ENCODE peak calls at places on chromosome 2, in nine cellular contexts. One of them, this sample, is unnamed.

GRCh38 chr2:3902131-3902530 is 198.8 kb downstream of the DCDC2C start:
- DNase-seq in AG04450: no peak
- DNase-seq in CD14-positive monocyte: no peak
- DNase-seq in fibroblast of pulmonary artery: no peak
- DNase-seq in fibroblast of the aortic adventitia: no peak
- DNase-seq in heart right ventricle: no peak
- DNase-seq in progenitor cell of endocrine pancreas: no peak
- DNase-seq in A549: no peak
- DNase-seq in cardiac fibroblast: no peak
- DNase-seq in this sample: no peak

GRCh38 chr2:30147715-30148611 is 1.2 kb downstream of the YPEL5 start:
- DNase-seq in progenitor cell of endocrine pancreas: peak
- DNase-seq in cardiac fibroblast: peak
- DNase-seq in A549: peak
- DNase-seq in fibroblast of the aortic adventitia: peak
- DNase-seq in CD14-positive monocyte: peak
- DNase-seq in AG04450: no peak
- DNase-seq in heart right ventricle: peak
- DNase-seq in fibroblast of pulmonary artery: peak
- DNase-seq in this sample: no peak

GRCh38 chr2:55014962-55015939 is 35.0 kb downstream of the RTN4 start:
- DNase-seq in progenitor cell of endocrine pancreas: peak
- DNase-seq in heart right ventricle: no peak
- DNase-seq in fibroblast of the aortic adventitia: peak
- DNase-seq in cardiac fibroblast: peak
- DNase-seq in A549: peak
- DNase-seq in CD14-positive monocyte: no peak
- DNase-seq in AG04450: peak
- DNase-seq in fibroblast of pulmonary artery: peak
- DNase-seq in this sample: peak

GRCh38 chr2:231228974-231229373 is 30.5 kb downstream of the ARMC9 start:
- DNase-seq in fibroblast of the aortic adventitia: no peak
- DNase-seq in heart right ventricle: no peak
- DNase-seq in A549: no peak
- DNase-seq in cardiac fibroblast: no peak
- DNase-seq in AG04450: no peak
- DNase-seq in CD14-positive monocyte: no peak
- DNase-seq in fibroblast of pulmonary artery: no peak
- DNase-seq in progenitor cell of endocrine pancreas: no peak
- DNase-seq in this sample: no peak

GRCh38 chr2:1930376-1930775 is 186.1 kb upstream of the PXDN start:
- DNase-seq in fibroblast of pulmonary artery: no peak
- DNase-seq in CD14-positive monocyte: no peak
- DNase-seq in AG04450: no peak
- DNase-seq in progenitor cell of endocrine pancreas: no peak
- DNase-seq in cardiac fibroblast: no peak
- DNase-seq in heart right ventricle: no peak
- DNase-seq in A549: no peak
- DNase-seq in fibroblast of the aortic adventitia: no peak
- DNase-seq in this sample: no peak

GRCh38 chr2:112821142-112821541 is 15.4 kb downstream of the IL1B start:
- DNase-seq in fibroblast of pulmonary artery: no peak
- DNase-seq in CD14-positive monocyte: no peak
- DNase-seq in AG04450: no peak
- DNase-seq in progenitor cell of endocrine pancreas: no peak
- DNase-seq in fibroblast of the aortic adventitia: no peak
- DNase-seq in A549: no peak
- DNase-seq in cardiac fibroblast: no peak
- DNase-seq in heart right ventricle: no peak
- DNase-seq in this sample: no peak

GRCh38 chr2:64052468-64053241 is 33.4 kb upstream of the VPS54 start:
- DNase-seq in progenitor cell of endocrine pancreas: no peak
- DNase-seq in CD14-positive monocyte: no peak
- DNase-seq in cardiac fibroblast: peak
- DNase-seq in fibroblast of pulmonary artery: peak
- DNase-seq in AG04450: no peak
- DNase-seq in heart right ventricle: no peak
- DNase-seq in A549: no peak
- DNase-seq in fibroblast of the aortic adventitia: no peak
- DNase-seq in this sample: no peak

GRCh38 chr2:212919238-212919637 is 232.2 kb downstream of the IKZF2 start:
- DNase-seq in fibroblast of the aortic adventitia: no peak
- DNase-seq in A549: no peak
- DNase-seq in AG04450: no peak
- DNase-seq in cardiac fibroblast: no peak
- DNase-seq in progenitor cell of endocrine pancreas: no peak
- DNase-seq in fibroblast of pulmonary artery: no peak
- DNase-seq in CD14-positive monocyte: no peak
- DNase-seq in heart right ventricle: no peak
- DNase-seq in this sample: peak

GRCh38 chr2:118841450-118841827 is 6.0 kb downstream of the EN1 start:
- DNase-seq in cardiac fibroblast: no peak
- DNase-seq in fibroblast of pulmonary artery: no peak
- DNase-seq in fibroblast of the aortic adventitia: no peak
- DNase-seq in AG04450: no peak
- DNase-seq in A549: no peak
- DNase-seq in heart right ventricle: no peak
- DNase-seq in CD14-positive monocyte: no peak
- DNase-seq in progenitor cell of endocrine pancreas: no peak
- DNase-seq in this sample: no peak

GRCh38 chr2:118843492-118844132 is 3.8 kb downstream of the EN1 start:
- DNase-seq in A549: no peak
- DNase-seq in fibroblast of pulmonary artery: no peak
- DNase-seq in progenitor cell of endocrine pancreas: no peak
- DNase-seq in AG04450: no peak
- DNase-seq in fibroblast of the aortic adventitia: no peak
- DNase-seq in cardiac fibroblast: no peak
- DNase-seq in CD14-positive monocyte: no peak
- DNase-seq in heart right ventricle: no peak
- DNase-seq in this sample: no peak

GRCh38 chr2:118841828-118842461 is 5.5 kb downstream of the EN1 start:
- DNase-seq in progenitor cell of endocrine pancreas: no peak
- DNase-seq in fibroblast of pulmonary artery: no peak
- DNase-seq in CD14-positive monocyte: no peak
- DNase-seq in AG04450: no peak
- DNase-seq in A549: no peak
- DNase-seq in cardiac fibroblast: no peak
- DNase-seq in heart right ventricle: no peak
- DNase-seq in fibroblast of the aortic adventitia: no peak
- DNase-seq in this sample: no peak

GRCh38 chr2:118844261-118845004 is 3.0 kb downstream of the EN1 start:
- DNase-seq in heart right ventricle: no peak
- DNase-seq in AG04450: no peak
- DNase-seq in fibroblast of the aortic adventitia: no peak
- DNase-seq in progenitor cell of endocrine pancreas: no peak
- DNase-seq in fibroblast of pulmonary artery: no peak
- DNase-seq in cardiac fibroblast: no peak
- DNase-seq in CD14-positive monocyte: no peak
- DNase-seq in A549: no peak
- DNase-seq in this sample: no peak

DNA sequence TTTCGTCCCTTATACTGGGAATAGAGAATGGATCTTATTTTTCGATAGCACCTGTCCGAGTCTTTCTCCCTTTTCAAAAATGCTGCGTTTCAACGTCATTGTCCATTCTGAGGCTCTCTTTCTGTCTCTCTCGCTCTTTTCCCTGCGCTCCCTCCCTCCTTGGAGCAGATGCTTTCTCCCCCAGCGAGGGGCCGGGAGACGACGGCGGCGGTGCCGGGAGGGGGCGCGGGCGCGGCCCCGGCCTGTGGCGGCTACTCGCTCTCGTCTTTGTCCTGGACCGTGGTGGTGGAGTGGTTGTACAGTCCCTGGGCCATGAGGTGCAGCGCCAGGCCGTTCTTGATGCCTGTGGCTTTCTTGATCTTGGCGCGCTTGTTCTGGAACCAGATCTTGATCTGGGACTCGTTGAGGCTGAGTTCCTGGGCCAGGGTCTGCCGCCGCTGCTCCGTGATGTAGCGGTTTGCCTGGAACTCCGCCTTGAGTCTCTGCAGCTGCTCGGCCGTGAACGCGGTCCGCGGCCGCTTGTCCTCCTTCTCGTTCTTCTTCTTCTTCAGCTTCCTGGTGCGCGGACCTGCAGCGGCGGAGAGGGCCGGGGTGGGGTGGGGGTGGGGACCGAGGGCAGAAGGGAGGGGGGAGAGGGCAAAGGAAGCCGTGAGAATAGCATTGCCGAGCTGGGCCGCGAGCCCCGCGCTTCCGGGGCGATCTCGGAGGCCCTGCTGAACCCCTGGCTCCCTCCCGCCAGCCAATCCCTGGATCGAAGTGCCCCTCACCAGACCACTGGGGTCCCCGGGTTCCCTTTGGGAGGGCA is 4.6 kb downstream of the EN1 start:
- DNase-seq in CD14-positive monocyte: no peak
- DNase-seq in AG04450: no peak
- DNase-seq in A549: no peak
- DNase-seq in fibroblast of the aortic adventitia: no peak
- DNase-seq in cardiac fibroblast: no peak
- DNase-seq in progenitor cell of endocrine pancreas: no peak
- DNase-seq in heart right ventricle: no peak
- DNase-seq in fibroblast of pulmonary artery: no peak
- DNase-seq in this sample: no peak
- TF ChIP-seq CTCF in CD14-positive monocyte: no peak
- TF ChIP-seq CTCF in AG04450: no peak
- TF ChIP-seq CTCF in A549: no peak
- TF ChIP-seq CTCF in fibroblast of the aortic adventitia: no peak
- TF ChIP-seq CTCF in cardiac fibroblast: no peak
- TF ChIP-seq CTCF in progenitor cell of endocrine pancreas: no peak
- TF ChIP-seq CTCF in heart right ventricle: no peak
- TF ChIP-seq CTCF in fibroblast of pulmonary artery: no peak
- TF ChIP-seq CTCF in this sample: no peak

DNA sequence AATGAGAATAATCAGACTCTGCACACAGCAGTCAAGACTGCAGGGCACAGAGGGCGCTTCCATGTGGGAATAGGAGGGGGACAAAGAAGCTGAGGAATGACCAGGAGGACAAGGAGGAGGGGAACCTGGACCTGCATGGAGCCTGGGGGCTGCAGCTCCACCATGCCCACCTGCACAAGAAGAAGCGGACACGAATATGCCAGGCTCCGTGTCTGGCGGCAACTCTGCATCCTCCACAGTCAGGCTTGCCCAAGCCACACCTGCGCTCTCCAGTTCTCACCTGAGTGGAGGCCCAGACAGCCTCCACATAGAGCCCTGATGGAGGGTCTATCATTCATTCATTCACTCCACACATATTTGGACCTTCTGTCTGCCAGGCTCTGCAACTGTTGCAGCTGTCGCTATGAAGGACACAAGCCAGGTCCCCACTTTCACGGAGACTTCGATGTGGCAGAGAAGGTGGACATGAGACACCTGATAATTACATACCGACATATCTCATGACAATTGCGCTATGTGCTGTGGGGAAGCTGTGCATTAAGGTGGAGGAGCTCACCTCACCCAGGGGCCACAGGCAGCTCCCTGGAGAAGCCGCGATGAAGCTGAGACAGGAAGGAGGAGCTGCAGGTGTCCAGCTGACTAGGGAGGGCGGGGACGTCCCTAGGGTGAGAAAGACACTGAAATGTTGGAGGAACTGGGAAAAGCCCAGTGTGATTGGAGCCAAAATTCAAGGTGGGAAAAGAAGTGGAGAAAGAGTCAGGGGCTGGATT is 159.2 kb downstream of the INHBB start:
- DNase-seq in cardiac fibroblast: no peak
- DNase-seq in A549: no peak
- DNase-seq in progenitor cell of endocrine pancreas: no peak
- DNase-seq in fibroblast of the aortic adventitia: no peak
- DNase-seq in heart right ventricle: no peak
- DNase-seq in fibroblast of pulmonary artery: no peak
- DNase-seq in CD14-positive monocyte: no peak
- DNase-seq in AG04450: no peak
- DNase-seq in this sample: no peak
- TF ChIP-seq CTCF in cardiac fibroblast: no peak
- TF ChIP-seq CTCF in A549: no peak
- TF ChIP-seq CTCF in progenitor cell of endocrine pancreas: no peak
- TF ChIP-seq CTCF in fibroblast of the aortic adventitia: no peak
- TF ChIP-seq CTCF in heart right ventricle: no peak
- TF ChIP-seq CTCF in fibroblast of pulmonary artery: no peak
- TF ChIP-seq CTCF in CD14-positive monocyte: no peak
- TF ChIP-seq CTCF in AG04450: no peak
- TF ChIP-seq CTCF in this sample: no peak

GRCh38 chr2:71672011-71672639 is 218.8 kb downstream of the DYSF start:
- DNase-seq in heart right ventricle: no peak
- DNase-seq in AG04450: no peak
- DNase-seq in fibroblast of pulmonary artery: no peak
- DNase-seq in fibroblast of the aortic adventitia: no peak
- DNase-seq in A549: no peak
- DNase-seq in CD14-positive monocyte: peak
- DNase-seq in cardiac fibroblast: no peak
- DNase-seq in progenitor cell of endocrine pancreas: no peak
- DNase-seq in this sample: no peak
- TF ChIP-seq CTCF in heart right ventricle: no peak
- TF ChIP-seq CTCF in AG04450: no peak
- TF ChIP-seq CTCF in fibroblast of pulmonary artery: peak
- TF ChIP-seq CTCF in fibroblast of the aortic adventitia: no peak
- TF ChIP-seq CTCF in A549: no peak
- TF ChIP-seq CTCF in CD14-positive monocyte: no peak
- TF ChIP-seq CTCF in cardiac fibroblast: peak
- TF ChIP-seq CTCF in progenitor cell of endocrine pancreas: peak
- TF ChIP-seq CTCF in this sample: no peak

GRCh38 chr2:200446612-200447011 is 63.3 kb downstream of the KCTD18 start:
- DNase-seq in fibroblast of pulmonary artery: no peak
- DNase-seq in fibroblast of the aortic adventitia: no peak
- DNase-seq in progenitor cell of endocrine pancreas: no peak
- DNase-seq in AG04450: no peak
- DNase-seq in heart right ventricle: no peak
- DNase-seq in A549: no peak
- DNase-seq in CD14-positive monocyte: no peak
- DNase-seq in cardiac fibroblast: no peak
- DNase-seq in this sample: no peak

GRCh38 chr2:200443376-200443775 is 66.5 kb downstream of the KCTD18 start:
- DNase-seq in progenitor cell of endocrine pancreas: no peak
- DNase-seq in fibroblast of the aortic adventitia: no peak
- DNase-seq in fibroblast of pulmonary artery: no peak
- DNase-seq in heart right ventricle: no peak
- DNase-seq in CD14-positive monocyte: no peak
- DNase-seq in A549: no peak
- DNase-seq in cardiac fibroblast: no peak
- DNase-seq in AG04450: no peak
- DNase-seq in this sample: no peak

GRCh38 chr2:200447139-200447855 is 62.6 kb downstream of the KCTD18 start:
- DNase-seq in fibroblast of the aortic adventitia: no peak
- DNase-seq in cardiac fibroblast: no peak
- DNase-seq in fibroblast of pulmonary artery: peak
- DNase-seq in heart right ventricle: no peak
- DNase-seq in CD14-positive monocyte: no peak
- DNase-seq in AG04450: peak
- DNase-seq in A549: no peak
- DNase-seq in progenitor cell of endocrine pancreas: no peak
- DNase-seq in this sample: no peak

GRCh38 chr2:200444530-200444929 is 65.3 kb downstream of the KCTD18 start:
- DNase-seq in AG04450: no peak
- DNase-seq in progenitor cell of endocrine pancreas: no peak
- DNase-seq in fibroblast of pulmonary artery: no peak
- DNase-seq in cardiac fibroblast: no peak
- DNase-seq in heart right ventricle: no peak
- DNase-seq in CD14-positive monocyte: no peak
- DNase-seq in A549: no peak
- DNase-seq in fibroblast of the aortic adventitia: no peak
- DNase-seq in this sample: no peak

DNA sequence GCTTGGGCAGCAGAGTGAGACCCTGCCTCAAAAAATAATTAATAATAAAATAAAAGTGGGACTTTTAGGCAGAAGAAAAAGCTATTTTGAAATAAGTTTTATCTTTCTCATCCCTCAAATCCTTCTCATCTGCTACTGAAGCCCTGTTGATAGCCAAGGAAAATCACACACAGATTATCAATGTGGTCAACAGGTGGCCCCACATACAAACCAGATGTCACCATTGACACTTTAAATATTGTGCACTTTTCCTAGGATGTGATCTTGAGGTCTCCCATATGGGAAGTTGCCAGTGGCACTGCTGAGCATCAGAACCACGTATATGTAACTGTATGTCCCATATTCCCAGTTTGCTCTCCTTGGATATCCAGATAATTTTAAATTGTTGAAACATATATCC is 64.6 kb downstream of the KCTD18 start:
- DNase-seq in fibroblast of pulmonary artery: no peak
- DNase-seq in AG04450: no peak
- DNase-seq in progenitor cell of endocrine pancreas: no peak
- DNase-seq in heart right ventricle: no peak
- DNase-seq in A549: no peak
- DNase-seq in fibroblast of the aortic adventitia: no peak
- DNase-seq in cardiac fibroblast: no peak
- DNase-seq in CD14-positive monocyte: no peak
- DNase-seq in this sample: no peak
- TF ChIP-seq CTCF in fibroblast of pulmonary artery: no peak
- TF ChIP-seq CTCF in AG04450: no peak
- TF ChIP-seq CTCF in progenitor cell of endocrine pancreas: no peak
- TF ChIP-seq CTCF in heart right ventricle: no peak
- TF ChIP-seq CTCF in A549: no peak
- TF ChIP-seq CTCF in fibroblast of the aortic adventitia: no peak
- TF ChIP-seq CTCF in cardiac fibroblast: no peak
- TF ChIP-seq CTCF in CD14-positive monocyte: no peak
- TF ChIP-seq CTCF in this sample: no peak

This sample was measured in bronchial epithelial cell.